ENCODE peak calls at places on chromosomes 16 and 17, in four cellular contexts. M is fibroblast of pulmonary artery; X is stimulated activated naive CD4-positive, alpha-beta T cell treated with Interleukin-2 at 50 U/mL for 16 hours; N is T follicular helper cell. Y is an unnamed sample.

GRCh38 chr17:71224824-71225575 is 895.8 kb upstream of the SOX9 start:
- DNase-seq in X (no peak), M (peak; percentile 29), N (no peak), Y (no peak)

GRCh38 chr16:27359051-27359450 is 42.9 kb upstream of the IL21R start:
- DNase-seq in X (no peak), M (peak; percentile 26), N (no peak), Y (no peak)

GRCh38 chr16:10180771-10181163 is 1.5 kb downstream of the GRIN2A start:
- DNase-seq in M (peak; percentile 2), N (no peak), X (no peak), Y (no peak)

GRCh38 chr17:34146440-34147043 is 108.5 kb upstream of the CCL2 start:
- DNase-seq in X (peak; percentile 2), M (no peak), N (peak; percentile 16), Y (no peak)

GRCh38 chr17:20926532-20926931 is 116.3 kb downstream of the USP22 start:
- DNase-seq in M (peak; percentile 54), N (no peak), X (no peak), Y (no peak)

GRCh38 chr17:79888009-79888540 is 48.8 kb upstream of the CBX4 start:
- DNase-seq in M (no peak), N (no peak), X (no peak), Y (no peak)

GRCh38 chr17:19014628-19015215 is 10.2 kb upstream of the FAM83G start:
- DNase-seq in M (no peak), N (no peak), X (no peak), Y (no peak)

GRCh38 chr17:13107726-13108235 is 90.0 kb upstream of the ELAC2 start:
- DNase-seq in X (no peak), M (no peak), N (no peak), Y (no peak)

GRCh38 chr16:66070140-66070887 is 296.2 kb upstream of the CDH5 start:
- DNase-seq in X (no peak), N (no peak), M (peak; percentile 90), Y (no peak)

GRCh38 chr16:25110392-25110947 is 1.1 kb upstream of the LCMT1 start:
- DNase-seq in N (no peak), X (no peak), M (no peak), Y (no peak)

GRCh38 chr16:81480856-81481821 is 36.5 kb downstream of the CMIP start:
- DNase-seq in X (no peak), M (peak; percentile 27), N (no peak), Y (no peak)

GRCh38 chr16:9436175-9436574 is 344.7 kb downstream of the HAPSTR1 start:
- DNase-seq in M (no peak), N (no peak), X (no peak), Y (no peak)

GRCh38 chr17:83050651-83051422 is 28.6 kb upstream of the METRNL start:
- DNase-seq in N (no peak), X (no peak), M (no peak), Y (no peak)

GRCh38 chr17:31374503-31374902 is 17.0 kb upstream of the RAB11FIP4 start:
- DNase-seq in N (no peak), M (no peak), X (no peak), Y (no peak)

GRCh38 chr17:51559778-51560177 is 299.4 kb downstream of the UTP18 start:
- DNase-seq in M (no peak), N (no peak), X (no peak), Y (no peak)

GRCh38 chr16:57562066-57562465 is 19.6 kb downstream of the ADGRG5 start:
- DNase-seq in X (no peak), N (no peak), M (no peak), Y (no peak)

GRCh38 chr17:60750645-60751044 is 73.0 kb downstream of the BCAS3 start:
- DNase-seq in X (no peak), N (no peak), M (no peak), Y (no peak)

GRCh38 chr16:65546353-65546791 is 424.5 kb upstream of the CDH11 start:
- DNase-seq in N (no peak), M (peak; percentile 58), X (no peak), Y (no peak)

GRCh38 chr16:53207810-53208752 is 153.3 kb downstream of the CHD9 start:
- DNase-seq in N (no peak), M (peak; percentile 89), X (no peak), Y (peak; percentile 44)

GRCh38 chr17:14926526-14927122 is 338.5 kb downstream of the PMP22 start:
- DNase-seq in M (peak; percentile 83), X (peak; percentile 20), N (peak; percentile 26), Y (peak; percentile 21)

GRCh38 chr16:67006930-67007658 is 18.7 kb downstream of the CES4A start:
- DNase-seq in X (no peak), N (no peak), M (no peak), Y (no peak)

GRCh38 chr17:6052926-6053325 is 17.3 kb upstream of the WSCD1 start:
- DNase-seq in M (no peak), N (no peak), X (no peak), Y (no peak)

GRCh38 chr16:85446846-85447656 is 166.1 kb upstream of the GSE1 start:
- DNase-seq in M (no peak), N (no peak), X (no peak), Y (no peak)

GRCh38 chr17:77685881-77686486 is 272.5 kb upstream of the TNRC6C start:
- DNase-seq in M (no peak), X (no peak), N (no peak), Y (no peak)

GRCh38 chr16:74718140-74718539 is 17.5 kb upstream of the MLKL start:
- DNase-seq in N (no peak), X (no peak), M (no peak), Y (no peak)

GRCh38 chr17:12622726-12623125 is 43.0 kb upstream of the MYOCD start:
- DNase-seq in M (peak; percentile 45), N (no peak), X (no peak), Y (no peak)